ENCODE peak calls at places on chromosome 17, in nine cellular contexts. N is GM12891; J is GM12864; V is activated CD4-positive, alpha-beta T cell treated with anti-CD3 and anti-CD28 coated beads for 24 hours; D is left ventricle myocardium superior; I is lower lobe of right lung; B is T-helper 2 cell; Y is GM23248; X is DMS79 treated with DMSO at 0.1 percent for 48 hours. S is an unnamed sample.

GRCh38 chr17:80460286-80460881 is 16.0 kb downstream of the NPTX1 start:
- DNase-seq in N (no peak), J (no peak), V (no peak), D (no peak), I (no peak), B (no peak), Y (no peak), X (no peak), S (no peak)

GRCh38 chr17:74192950-74193781 is 10.3 kb upstream of the RPL38 start:
- DNase-seq in N (no peak), J (no peak), V (no peak), D (peak), I (peak), B (no peak), Y (no peak), X (peak), S (no peak)

GRCh38 chr17:40751065-40751464 is 4.1 kb downstream of the KRT25 start:
- DNase-seq in N (no peak), J (no peak), V (no peak), D (no peak), I (no peak), B (no peak), Y (no peak), X (no peak), S (no peak)

GRCh38 chr17:47244697-47245096 is 8.9 kb upstream of the ITGB3 start:
- DNase-seq in N (no peak), J (no peak), V (no peak), D (no peak), I (no peak), B (no peak), Y (peak), X (no peak), S (no peak)

GRCh38 chr17:76445697-76446448 is 7.1 kb downstream of the UBE2O start:
- DNase-seq in N (no peak), J (no peak), V (no peak), D (no peak), I (no peak), B (no peak), Y (no peak), X (no peak), S (no peak)

GRCh38 chr17:64503821-64504768 is 2.0 kb downstream of the DDX5 start:
- DNase-seq in N (no peak), J (no peak), V (no peak), D (no peak), I (no peak), B (no peak), Y (peak), X (no peak), S (no peak)

GRCh38 chr17:78258323-78259229 is 27.1 kb downstream of the TMEM235 start:
- DNase-seq in N (no peak), J (no peak), V (peak), D (peak), I (peak), B (no peak), Y (peak), X (no peak), S (no peak)

GRCh38 chr17:77147357-77147801 is 6.6 kb downstream of the SEC14L1 start:
- DNase-seq in N (peak), J (peak), V (no peak), D (no peak), I (no peak), B (no peak), Y (no peak), X (no peak), S (no peak)

GRCh38 chr17:43671075-43671692 is 9.5 kb upstream of the MEOX1 start:
- DNase-seq in N (no peak), J (no peak), V (no peak), D (no peak), I (no peak), B (no peak), Y (peak), X (peak), S (no peak)

GRCh38 chr17:38588775-38589174 is 17.0 kb downstream of the SRCIN1 start:
- DNase-seq in N (no peak), J (no peak), V (no peak), D (no peak), I (no peak), B (no peak), Y (no peak), X (no peak), S (no peak)

GRCh38 chr17:66351053-66351452 is 48.6 kb downstream of the PRKCA start:
- DNase-seq in N (no peak), J (no peak), V (no peak), D (peak), I (peak), B (no peak), Y (no peak), X (no peak), S (no peak)

GRCh38 chr17:76683921-76684745 is 26.6 kb downstream of the MXRA7 start:
- DNase-seq in N (no peak), J (no peak), V (no peak), D (no peak), I (no peak), B (no peak), Y (no peak), X (peak), S (no peak)

GRCh38 chr17:57518587-57519118 is 226.4 kb downstream of the CCDC182 start:
- DNase-seq in N (no peak), J (no peak), V (no peak), D (peak), I (no peak), B (no peak), Y (no peak), X (peak), S (no peak)

GRCh38 chr17:38464251-38464722 is 36.0 kb downstream of the ARHGAP23 start:
- DNase-seq in N (no peak), J (no peak), V (no peak), D (peak), I (no peak), B (no peak), Y (peak), X (no peak), S (peak)

GRCh38 chr17:41910701-41911391 is 7.9 kb downstream of the ACLY start:
- DNase-seq in N (no peak), J (no peak), V (no peak), D (no peak), I (no peak), B (no peak), Y (peak), X (no peak), S (no peak)

GRCh38 chr17:58337600-58338453 is 9.2 kb upstream of the TSPOAP1 start:
- DNase-seq in N (no peak), J (peak), V (peak), D (peak), I (peak), B (peak), Y (peak), X (no peak), S (peak)

GRCh38 chr17:69525920-69526841 is 111.7 kb downstream of the MAP2K6 start:
- DNase-seq in N (no peak), J (peak), V (no peak), D (no peak), I (no peak), B (no peak), Y (peak), X (no peak), S (no peak)

GRCh38 chr17:81939881-81940385 is 2.8 kb upstream of the PYCR1 start:
- DNase-seq in N (no peak), J (no peak), V (no peak), D (peak), I (no peak), B (no peak), Y (peak), X (no peak), S (no peak)

GRCh38 chr17:4161560-4162221 is 18.7 kb downstream of the CYB5D2 start:
- DNase-seq in N (no peak), J (no peak), V (no peak), D (no peak), I (peak), B (no peak), Y (peak), X (peak), S (no peak)

GRCh38 chr17:75514299-75515228 is 773 bp downstream of the CASKIN2 start:
- DNase-seq in N (no peak), J (no peak), V (no peak), D (peak), I (peak), B (no peak), Y (peak), X (no peak), S (no peak)

GRCh38 chr17:32551186-32551955 is 64.6 kb downstream of the CDK5R1 start:
- DNase-seq in N (peak), J (peak), V (no peak), D (no peak), I (no peak), B (no peak), Y (peak), X (no peak), S (no peak)

GRCh38 chr17:77555741-77556291 is 402.7 kb upstream of the TNRC6C start:
- DNase-seq in N (no peak), J (no peak), V (no peak), D (peak), I (peak), B (no peak), Y (no peak), X (peak), S (no peak)

GRCh38 chr17:74677558-74678466 is 34.9 kb downstream of the CD300LF start:
- DNase-seq in N (no peak), J (no peak), V (no peak), D (peak), I (no peak), B (no peak), Y (peak), X (peak), S (no peak)

GRCh38 chr17:83155128-83156081 is 76.0 kb downstream of the METRNL start:
- DNase-seq in N (no peak), J (no peak), V (no peak), D (no peak), I (no peak), B (no peak), Y (peak), X (no peak), S (no peak)

GRCh38 chr17:35184274-35184673 is 9.9 kb downstream of the SLC35G3 start:
- DNase-seq in N (no peak), J (no peak), V (no peak), D (no peak), I (no peak), B (no peak), Y (no peak), X (no peak), S (no peak)

GRCh38 chr17:80773243-80773991 is 218.2 kb upstream of the CHMP6 start:
- DNase-seq in N (no peak), J (no peak), V (no peak), D (peak), I (no peak), B (no peak), Y (peak), X (no peak), S (no peak)

GRCh38 chr17:61054430-61054829 is 345.2 kb upstream of the TBX2 start:
- DNase-seq in N (no peak), J (no peak), V (no peak), D (no peak), I (no peak), B (no peak), Y (peak), X (no peak), S (no peak)

GRCh38 chr17:40015998-40016691 is 905 bp downstream of the CSF3 start:
- DNase-seq in N (no peak), J (no peak), V (no peak), D (no peak), I (no peak), B (no peak), Y (no peak), X (no peak), S (no peak)

GRCh38 chr17:46141645-46142044 is 51.6 kb downstream of the KANSL1 start:
- DNase-seq in N (no peak), J (no peak), V (no peak), D (no peak), I (no peak), B (no peak), Y (no peak), X (no peak), S (no peak)

GRCh38 chr17:61200349-61200735 is 199.3 kb upstream of the TBX2 start:
- DNase-seq in N (no peak), J (no peak), V (no peak), D (no peak), I (no peak), B (no peak), Y (no peak), X (no peak), S (no peak)

GRCh38 chr17:77127735-77128361 is 12.9 kb upstream of the SEC14L1 start:
- DNase-seq in N (no peak), J (no peak), V (peak), D (peak), I (peak), B (no peak), Y (no peak), X (no peak), S (no peak)